ENCODE peak calls at places on chromosome 14, in eight cellular contexts. V, W, K, N, F, X, E and S are unnamed samples.

GRCh38 chr14:36313898-36314297 is 6.5 kb downstream of the MBIP start:
- DNase-seq in E (peak), V (no peak), W (no peak), X (no peak), F (no peak), N (no peak), K (no peak), S (no peak)

GRCh38 chr14:67240168-67240932 is 885 bp upstream of the PALS1 start:
- DNase-seq in N (peak), V (peak), F (peak), X (peak), W (no peak), K (peak), E (peak), S (peak)

GRCh38 chr14:92726135-92726932 is 22.1 kb downstream of the LGMN start:
- DNase-seq in F (peak), N (no peak), E (peak), V (peak), X (peak), K (no peak), W (no peak), S (peak)

GRCh38 chr14:77848031-77848430 is 48.1 kb downstream of the ADCK1 start:
- DNase-seq in K (no peak), N (no peak), E (peak), W (no peak), X (no peak), V (no peak), F (no peak), S (no peak)

GRCh38 chr14:61566537-61567225 is 128.6 kb upstream of the HIF1A start:
- DNase-seq in V (peak), E (peak), K (no peak), W (no peak), F (no peak), X (peak), N (no peak), S (no peak)

GRCh38 chr14:51121096-51121495 is 26.2 kb upstream of the TRIM9 start:
- DNase-seq in W (no peak), V (no peak), F (no peak), E (no peak), X (no peak), K (no peak), N (no peak), S (no peak)

GRCh38 chr14:53741379-53742225 is 215.0 kb downstream of the BMP4 start:
- DNase-seq in V (no peak), W (no peak), E (no peak), K (no peak), X (no peak), N (no peak), F (no peak), S (no peak)

GRCh38 chr14:90644882-90645281 is 171.3 kb downstream of the TTC7B start:
- DNase-seq in N (no peak), X (no peak), K (no peak), V (no peak), E (no peak), F (no peak), W (no peak), S (no peak)

GRCh38 chr14:89926709-89927108 is 27.8 kb downstream of the EFCAB11 start:
- DNase-seq in V (peak), X (peak), K (no peak), E (no peak), N (no peak), W (no peak), F (no peak), S (no peak)

GRCh38 chr14:61508526-61508925 is 186.8 kb upstream of the HIF1A start:
- DNase-seq in N (no peak), K (no peak), E (no peak), X (no peak), W (no peak), V (no peak), F (no peak), S (no peak)

GRCh38 chr14:89469210-89470198 is 52.5 kb upstream of the FOXN3 start:
- DNase-seq in E (no peak), X (no peak), N (no peak), K (no peak), V (no peak), W (no peak), F (no peak), S (no peak)

GRCh38 chr14:104424406-104425072 is 155.0 kb upstream of the C14orf180 start:
- DNase-seq in E (no peak), N (peak), W (peak), X (no peak), F (no peak), K (peak), V (no peak), S (no peak)

GRCh38 chr14:52338282-52338681 is 24.2 kb downstream of the PTGER2 start:
- DNase-seq in V (peak), K (no peak), X (peak), W (no peak), N (no peak), E (peak), F (no peak), S (no peak)

GRCh38 chr14:37946819-37947218 is 260.9 kb upstream of the SSTR1 start:
- DNase-seq in K (no peak), V (no peak), F (no peak), E (no peak), X (no peak), W (no peak), N (no peak), S (no peak)

GRCh38 chr14:91138511-91139359 is 24.9 kb downstream of the DGLUCY start:
- DNase-seq in K (no peak), F (peak), W (peak), X (peak), E (peak), N (peak), V (no peak), S (peak)